ENCODE peak calls at places on chromosomes 5 and 9, in four cellular contexts. J, X, B and I are unnamed samples.

GRCh38 chr5:79025054-79025465 is 40.0 kb upstream of the ARSB start:
- DNase-seq in B (peak), X (peak), J (peak), I (no peak)

GRCh38 chr9:133099726-133100517 is 21.1 kb downstream of the RALGDS start:
- DNase-seq in B (no peak), J (no peak), X (no peak), I (no peak)

GRCh38 chr9:135085830-135086546 is 1.5 kb upstream of the OLFM1 start:
- DNase-seq in X (peak), B (peak), J (peak), I (no peak)

GRCh38 chr9:137757613-137758029 is 120.0 kb upstream of the CACNA1B start:
- DNase-seq in J (no peak), B (peak), X (peak), I (peak)

GRCh38 chr9:77865385-77865784 is 166.2 kb downstream of the GNAQ start:
- DNase-seq in J (no peak), X (no peak), B (no peak), I (no peak)

GRCh38 chr5:2536632-2537031 is 214.8 kb downstream of the IRX2 start:
- DNase-seq in J (no peak), X (no peak), B (no peak), I (no peak)

GRCh38 chr5:62307364-62307689 is 1.3 kb downstream of the KIF2A start:
- DNase-seq in B (no peak), X (no peak), J (no peak), I (no peak)

GRCh38 chr9:3986060-3986459 is 313.8 kb downstream of the GLIS3 start:
- DNase-seq in B (no peak), X (no peak), J (no peak), I (no peak)

GRCh38 chr9:81320909-81321482 is 368.4 kb downstream of the TLE1 start:
- DNase-seq in B (no peak), X (no peak), J (no peak), I (no peak)

GRCh38 chr5:179285236-179285635 is 60.0 kb downstream of the ADAMTS2 start:
- DNase-seq in B (no peak), J (peak), X (no peak), I (no peak)

GRCh38 chr9:123863164-123863855 is 66.6 kb downstream of the DENND1A start:
- DNase-seq in J (peak), B (no peak), X (no peak), I (no peak)

GRCh38 chr9:114348906-114349482 is 19.3 kb downstream of the ORM2 start:
- DNase-seq in X (peak), B (peak), J (peak), I (peak)

GRCh38 chr5:73236541-73237128 is 63.6 kb downstream of the TMEM174 start:
- DNase-seq in B (no peak), X (no peak), J (no peak), I (no peak)

GRCh38 chr5:39102684-39103155 is 28.5 kb upstream of the RICTOR start:
- DNase-seq in J (no peak), B (peak), X (no peak), I (no peak)

GRCh38 chr5:84724683-84725082 is 340.0 kb upstream of the EDIL3 start:
- DNase-seq in X (no peak), B (peak), J (no peak), I (peak)

GRCh38 chr5:133193794-133194193 is 142.0 kb downstream of the HSPA4 start:
- DNase-seq in J (no peak), B (no peak), X (no peak), I (no peak)

GRCh38 chr5:65020492-65020891 is 251.8 kb downstream of the CWC27 start:
- DNase-seq in B (peak), X (no peak), J (no peak), I (no peak)

GRCh38 chr5:181035991-181036815 is 3.9 kb upstream of the BTNL9 start:
- DNase-seq in X (no peak), B (no peak), J (no peak), I (no peak)

GRCh38 chr5:177320879-177321278 is 9.2 kb upstream of the MXD3 start:
- DNase-seq in X (no peak), J (no peak), B (no peak), I (no peak)

GRCh38 chr5:142587354-142587965 is 98.4 kb downstream of the FGF1 start:
- DNase-seq in X (no peak), J (peak), B (peak), I (no peak)

GRCh38 chr5:38821679-38822078 is 24.1 kb upstream of the OSMR start:
- DNase-seq in X (no peak), J (no peak), B (no peak), I (no peak)

GRCh38 chr9:71383308-71383707 is 261.9 kb upstream of the TRPM3 start:
- DNase-seq in X (no peak), B (no peak), J (peak), I (no peak)

GRCh38 chr9:99356512-99356971 is 134.5 kb downstream of the SEC61B start:
- DNase-seq in J (no peak), B (no peak), X (no peak), I (no peak)

GRCh38 chr5:45696206-45696836 is at the start of gene HCN1:
- DNase-seq in J (peak), X (peak), B (peak), I (no peak)

GRCh38 chr5:100900796-100901731 is 2.0 kb downstream of the ST8SIA4 start:
- DNase-seq in X (peak), J (peak), B (peak), I (no peak)

GRCh38 chr9:34555002-34555348 is 32.2 kb upstream of the ENHO start:
- DNase-seq in J (peak), X (no peak), B (no peak), I (no peak)

GRCh38 chr9:69885474-69885929 is 64.9 kb downstream of the CFAP95 start:
- DNase-seq in B (no peak), J (no peak), X (no peak), I (no peak)

GRCh38 chr9:130689937-130690700 is 3.5 kb upstream of the EXOSC2 start:
- DNase-seq in X (no peak), J (no peak), B (peak), I (no peak)

GRCh38 chr9:116156621-116157314 is 3.2 kb downstream of the PAPPA start:
- DNase-seq in X (no peak), J (peak), B (peak), I (no peak)